ENCODE peak calls at places on chromosomes 13 and 19, in eight cellular contexts. S is body of pancreas; F is CD8-positive, alpha-beta memory T cell; A is PC-9; P is heart left ventricle; G is Peyer's patch; J is RWPE1; W is upper lobe of left lung. U is an unnamed sample.

GRCh38 chr19:45187421-45188100 is 9.0 kb downstream of the BLOC1S3 start:
- DNase-seq in S (peak), F (peak), A (peak), P (peak), G (no peak), J (peak), W (no peak), U (no peak)

GRCh38 chr19:29290853-29291252 is 77.9 kb upstream of the UQCRFS1 start:
- DNase-seq in S (no peak), F (no peak), A (no peak), P (no peak), G (no peak), J (no peak), W (no peak), U (no peak)

GRCh38 chr19:44602071-44602470 is 11.3 kb upstream of the IGSF23 start:
- DNase-seq in S (peak), F (no peak), A (peak), P (no peak), G (no peak), J (no peak), W (peak), U (peak)

GRCh38 chr13:23921451-23921888 is 24.2 kb upstream of the C1QTNF9B start:
- DNase-seq in S (no peak), F (peak), A (peak), P (no peak), G (no peak), J (peak), W (no peak), U (peak)

GRCh38 chr19:47111682-47112165 is 1.9 kb downstream of the ZC3H4 start:
- DNase-seq in S (no peak), F (no peak), A (no peak), P (no peak), G (no peak), J (no peak), W (no peak), U (no peak)

GRCh38 chr13:76350399-76350798 is 535.8 kb downstream of the KCTD12 start:
- DNase-seq in S (peak), F (no peak), A (no peak), P (no peak), G (no peak), J (no peak), W (peak), U (no peak)

GRCh38 chr19:35487821-35488220 is 2.4 kb downstream of the KRTDAP start:
- DNase-seq in S (no peak), F (no peak), A (no peak), P (no peak), G (no peak), J (no peak), W (no peak), U (no peak)

GRCh38 chr13:40664100-40665060 is 2.1 kb downstream of the FOXO1 start:
- DNase-seq in S (peak), F (peak), A (peak), P (peak), G (peak), J (peak), W (peak), U (peak)

GRCh38 chr19:43789029-43789428 is 8.3 kb upstream of the KCNN4 start:
- DNase-seq in S (no peak), F (no peak), A (no peak), P (no peak), G (no peak), J (no peak), W (no peak), U (peak)

GRCh38 chr13:33904431-33904830 is 86.5 kb downstream of the RFC3 start:
- DNase-seq in S (no peak), F (no peak), A (no peak), P (no peak), G (no peak), J (no peak), W (no peak), U (no peak)

GRCh38 chr19:49333426-49334288 is 1.5 kb upstream of the CD37 start:
- DNase-seq in S (no peak), F (peak), A (no peak), P (peak), G (peak), J (no peak), W (peak), U (no peak)

GRCh38 chr13:77431449-77431848 is 104.1 kb upstream of the SCEL start:
- DNase-seq in S (no peak), F (no peak), A (no peak), P (no peak), G (no peak), J (no peak), W (no peak), U (no peak)

GRCh38 chr13:20393273-20394235 is 132.1 kb downstream of the CRYL1 start:
- DNase-seq in S (no peak), F (no peak), A (no peak), P (no peak), G (no peak), J (no peak), W (no peak), U (no peak)

GRCh38 chr19:54646331-54646841 is 16.1 kb downstream of the LILRB1 start:
- DNase-seq in S (no peak), F (no peak), A (no peak), P (no peak), G (no peak), J (no peak), W (no peak), U (no peak)

DNA sequence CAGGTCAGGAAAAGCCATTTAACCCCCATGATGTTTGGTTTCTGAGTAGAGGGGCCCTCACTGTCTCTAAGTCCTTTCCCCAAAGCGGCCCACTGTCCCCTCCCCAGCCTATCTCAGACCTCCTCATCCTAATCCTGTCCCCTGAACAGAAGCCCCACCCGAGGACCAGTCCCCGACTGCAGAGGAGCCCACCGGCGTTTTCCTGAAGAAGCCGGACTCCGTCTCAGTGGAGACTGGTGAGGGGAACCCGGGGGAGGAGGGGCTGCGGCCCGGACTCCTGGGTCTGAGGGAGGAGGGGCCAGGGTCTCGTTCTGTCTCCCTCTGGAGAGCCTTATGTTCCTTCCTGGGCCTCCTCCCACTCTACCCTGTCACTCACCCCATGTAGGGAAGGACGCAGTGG is 2.9 kb downstream of the MYBPC2 start:
- DNase-seq in S (no peak), F (no peak), A (no peak), P (no peak), G (no peak), J (no peak), W (no peak), U (no peak)
- H3K27ac ChIP-seq in S (no peak), F (no peak), A (no peak), P (no peak), G (no peak), J (no peak), W (no peak), U (no peak)

DNA sequence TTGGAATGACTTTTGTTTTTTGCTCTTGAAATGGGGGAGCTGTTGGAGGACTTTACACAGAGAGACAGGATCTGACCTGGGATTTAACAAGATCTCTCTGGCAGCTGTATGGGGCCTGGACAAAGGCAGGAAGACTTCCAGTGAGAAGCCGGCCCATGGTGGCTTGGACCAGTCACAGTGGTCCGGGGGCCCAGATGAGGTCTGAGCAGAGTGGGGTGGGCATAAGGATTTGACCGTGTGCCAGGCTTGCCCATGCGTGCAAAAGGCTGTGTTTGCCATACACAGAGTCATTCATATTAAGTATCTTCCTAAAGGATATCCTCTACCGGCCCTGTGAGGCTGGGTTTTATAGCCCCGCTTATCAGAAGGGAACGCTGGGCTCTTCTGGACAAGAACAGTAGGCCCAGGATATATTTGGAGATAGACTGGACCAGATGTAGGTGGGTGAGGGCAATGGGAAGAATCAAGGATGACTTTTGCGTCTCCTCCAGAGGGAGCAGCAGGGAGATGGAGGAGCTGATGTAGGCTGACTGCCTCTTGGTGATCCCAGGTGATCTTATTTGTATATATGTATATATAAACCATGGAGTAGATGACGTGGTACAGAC is 4.1 kb downstream of the SPACA6 start:
- DNase-seq in S (no peak), F (no peak), A (no peak), P (no peak), G (no peak), J (no peak), W (no peak), U (no peak)
- H3K27ac ChIP-seq in S (no peak), F (no peak), A (no peak), P (no peak), G (no peak), J (peak), W (no peak), U (no peak)

DNA sequence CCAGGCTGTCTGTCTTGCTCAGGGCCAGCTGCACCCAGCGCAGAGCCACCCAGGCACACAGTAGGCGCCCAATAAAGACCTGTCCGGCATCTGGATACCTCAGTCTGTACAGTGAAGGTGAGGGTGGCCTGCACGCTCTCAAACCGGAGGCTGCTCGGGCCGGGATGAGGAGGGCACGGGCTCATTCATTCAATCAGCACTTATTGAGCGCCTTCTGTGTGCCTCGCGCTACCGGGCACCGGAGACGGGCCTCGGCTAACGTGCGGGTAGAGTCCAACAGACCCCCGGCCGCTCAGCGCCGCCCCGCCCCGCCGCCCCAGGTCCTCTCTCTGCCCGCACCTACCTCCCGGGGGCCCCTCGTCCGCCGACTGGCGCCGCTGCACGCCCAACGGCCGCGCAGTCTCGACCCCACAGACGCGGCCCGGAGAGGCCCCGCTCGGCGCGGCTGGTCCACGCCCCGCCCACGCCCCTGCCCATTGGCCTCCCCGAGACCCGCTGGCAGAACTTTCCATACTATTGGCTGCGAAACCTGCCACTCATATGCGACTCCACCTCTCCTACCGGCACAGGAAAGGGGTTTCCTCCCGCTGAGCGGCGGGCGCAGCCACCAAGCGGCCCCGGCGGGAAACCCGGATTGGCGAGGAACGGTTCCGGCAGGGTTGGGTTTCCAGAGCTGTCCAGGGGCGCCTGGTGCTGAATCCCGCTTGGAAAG is at the start of gene SLC39A3:
- DNase-seq in S (peak), F (peak), A (peak), P (peak), G (peak), J (peak), W (peak), U (peak)
- H3K27ac ChIP-seq in S (peak), F (peak), A (no peak), P (peak), G (peak), J (peak), W (peak), U (peak)

GRCh38 chr13:63201493-63201892 is 1785.8 kb upstream of the PCDH20 start:
- DNase-seq in S (no peak), F (no peak), A (no peak), P (no peak), G (no peak), J (no peak), W (no peak), U (no peak)

GRCh38 chr13:63198076-63198475 is 1782.4 kb upstream of the PCDH20 start:
- DNase-seq in S (peak), F (no peak), A (no peak), P (no peak), G (no peak), J (no peak), W (peak), U (no peak)
- H3K27ac ChIP-seq in S (no peak), F (no peak), A (no peak), P (no peak), G (no peak), J (no peak), W (no peak), U (no peak)

DNA sequence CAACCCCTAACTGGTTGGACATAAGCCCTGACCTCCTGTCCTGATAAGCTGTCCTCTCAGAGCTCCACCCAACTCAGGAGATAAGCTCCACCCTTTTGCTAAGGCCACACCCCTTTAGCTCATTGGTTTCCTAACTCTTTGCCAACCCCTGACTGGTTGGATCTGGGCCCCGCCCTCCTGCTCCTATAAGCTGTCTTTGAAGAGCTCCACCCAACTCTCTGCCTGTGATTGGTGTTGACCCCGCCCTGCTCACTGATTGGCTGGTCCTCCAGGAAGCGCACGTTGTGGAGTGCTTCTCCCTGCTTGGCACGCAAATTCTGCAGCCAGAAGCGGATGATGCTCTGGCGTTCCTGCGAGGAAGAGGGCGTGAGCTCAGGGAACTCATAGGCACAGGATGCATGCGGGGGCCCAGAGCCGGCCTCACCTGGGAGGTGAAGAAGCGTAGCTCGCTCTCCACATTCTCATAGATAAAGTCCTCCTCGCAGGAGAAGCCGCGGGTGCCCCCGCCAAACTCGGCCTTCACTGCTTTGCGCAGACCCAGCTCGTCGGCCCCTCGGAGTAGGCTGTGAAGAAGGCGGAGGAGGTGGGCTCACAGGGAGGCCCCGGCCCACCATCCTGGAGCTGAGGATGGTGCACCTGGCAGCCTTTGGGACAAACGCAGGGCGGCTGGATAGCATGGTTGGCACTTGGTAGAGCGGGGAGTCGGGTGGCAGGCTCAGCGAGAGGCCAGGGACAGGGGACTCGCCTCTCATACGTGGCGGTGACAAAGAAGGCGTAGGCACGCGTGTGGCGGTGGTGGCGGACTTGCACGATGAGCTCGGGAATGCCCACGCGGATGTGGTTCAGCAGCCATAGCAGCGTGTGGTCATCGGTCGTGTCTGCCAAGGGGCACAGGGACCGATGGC is 1.7 kb downstream of the ANO8 start:
- DNase-seq in S (no peak), F (no peak), A (no peak), P (no peak), G (no peak), J (peak), W (no peak), U (peak)
- H3K27ac ChIP-seq in S (no peak), F (no peak), A (no peak), P (no peak), G (no peak), J (peak), W (no peak), U (no peak)

GRCh38 chr13:31946091-31946770 is 85.3 kb upstream of the FRY start:
- DNase-seq in S (no peak), F (no peak), A (no peak), P (no peak), G (no peak), J (no peak), W (no peak), U (no peak)

GRCh38 chr13:31950121-31950810 is 81.3 kb upstream of the FRY start:
- DNase-seq in S (no peak), F (no peak), A (no peak), P (no peak), G (no peak), J (no peak), W (no peak), U (no peak)

GRCh38 chr13:31945202-31945978 is 86.2 kb upstream of the FRY start:
- DNase-seq in S (peak), F (no peak), A (peak), P (peak), G (no peak), J (peak), W (peak), U (peak)

GRCh38 chr13:31947105-31947504 is 84.5 kb upstream of the FRY start:
- DNase-seq in S (peak), F (no peak), A (no peak), P (no peak), G (no peak), J (no peak), W (no peak), U (no peak)

DNA sequence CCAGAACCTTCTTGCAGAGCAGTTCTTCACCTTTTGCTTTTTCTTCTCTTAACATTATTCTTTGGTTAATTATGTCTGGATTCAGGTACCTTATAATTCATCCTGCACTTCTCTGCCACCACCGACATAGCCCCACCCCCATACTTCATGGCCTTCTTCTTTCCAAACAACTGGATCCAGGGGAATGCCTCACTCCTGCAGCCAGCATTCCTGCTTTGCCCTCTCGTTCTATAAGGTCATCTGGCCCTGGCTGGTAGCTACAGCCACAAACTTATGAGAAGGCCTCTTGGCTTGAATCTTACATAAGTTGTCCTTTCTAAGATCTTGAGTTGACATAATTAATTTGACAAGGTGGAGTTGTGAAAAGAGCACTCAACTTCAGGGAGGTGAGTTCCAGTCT is 84.1 kb upstream of the FRY start:
- DNase-seq in S (peak), F (no peak), A (no peak), P (no peak), G (no peak), J (no peak), W (no peak), U (no peak)
- H3K27ac ChIP-seq in S (peak), F (no peak), A (no peak), P (no peak), G (no peak), J (no peak), W (no peak), U (no peak)

DNA sequence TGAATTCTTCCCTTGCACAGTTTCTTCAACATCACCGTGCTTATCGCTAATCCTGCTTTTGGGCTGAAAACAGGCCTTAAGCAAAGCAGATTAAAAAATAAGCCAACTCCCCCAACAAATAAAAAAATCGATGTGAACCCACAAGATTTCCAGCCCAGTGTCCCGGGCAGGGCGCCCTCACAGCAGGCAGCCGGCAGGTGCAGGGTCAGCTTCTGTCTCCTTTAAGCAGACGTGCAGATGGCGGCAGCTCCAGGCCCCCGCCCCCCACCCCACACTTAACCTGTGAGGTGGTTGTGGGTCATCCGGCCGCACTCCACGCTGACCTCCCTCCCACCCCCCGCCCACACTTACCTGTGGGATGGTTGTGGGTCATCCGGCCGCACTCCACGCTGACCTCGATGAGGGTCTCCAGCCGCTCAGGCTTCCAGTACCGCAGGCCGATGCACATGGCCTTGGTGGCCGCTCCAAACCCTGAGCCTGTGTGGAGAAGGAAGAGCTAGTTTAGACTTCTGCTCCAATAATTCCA is 19.8 kb downstream of the ADPRHL1 start:
- DNase-seq in S (no peak), F (no peak), A (no peak), P (no peak), G (no peak), J (no peak), W (no peak), U (no peak)
- H3K27ac ChIP-seq in S (no peak), F (no peak), A (no peak), P (peak), G (no peak), J (no peak), W (no peak), U (no peak)

GRCh38 chr13:99298056-99298455 is 9.1 kb downstream of the GPR183 start:
- DNase-seq in S (no peak), F (no peak), A (no peak), P (no peak), G (no peak), J (no peak), W (no peak), U (no peak)

GRCh38 chr13:99297330-99297729 is 9.9 kb downstream of the GPR183 start:
- DNase-seq in S (no peak), F (no peak), A (no peak), P (no peak), G (no peak), J (no peak), W (no peak), U (no peak)

GRCh38 chr13:99294198-99294597 is 13.0 kb downstream of the GPR183 start:
- DNase-seq in S (no peak), F (no peak), A (no peak), P (no peak), G (no peak), J (no peak), W (no peak), U (no peak)

GRCh38 chr13:99295488-99296252 is 11.5 kb downstream of the GPR183 start:
- DNase-seq in S (no peak), F (no peak), A (no peak), P (no peak), G (no peak), J (no peak), W (no peak), U (no peak)

GRCh38 chr13:99296270-99296865 is 10.8 kb downstream of the GPR183 start:
- DNase-seq in S (no peak), F (peak), A (no peak), P (no peak), G (no peak), J (no peak), W (no peak), U (no peak)
- H3K27ac ChIP-seq in S (no peak), F (no peak), A (no peak), P (no peak), G (peak), J (no peak), W (no peak), U (no peak)

GRCh38 chr19:1624458-1624857 is 19.2 kb upstream of the UQCR11 start:
- DNase-seq in S (peak), F (peak), A (peak), P (peak), G (peak), J (no peak), W (no peak), U (no peak)
- H3K27ac ChIP-seq in S (no peak), F (no peak), A (no peak), P (no peak), G (no peak), J (no peak), W (no peak), U (no peak)

U was measured in foreskin keratinocyte.